ENCODE peak calls at places on chromosome 16, in ten cellular contexts. V is activated CD4-positive, alpha-beta T cell treated with anti-CD3 and anti-CD28 coated beads for 36 hours; Z is GDM1; W is HFF-Myc; I is lower lobe of right lung; U is lower leg skin; M is cardiac muscle cell; D is EH; N is stimulated activated naive CD8-positive, alpha-beta T cell treated with anti-CD3 and anti-CD28 coated beads, Interleukin-15, amount 100 ng/mL, for 72 hours; J is AG09319. K is an unnamed sample.

GRCh38 chr16:12257926-12258561 is 281.5 kb downstream of the SNX29 start:
- DNase-seq in V (no peak), Z (no peak), W (no peak), I (no peak), U (no peak), M (no peak), D (no peak), N (no peak), J (no peak), K (no peak)

GRCh38 chr16:2816751-2817495 is at the start of gene PRSS21:
- DNase-seq in V (peak), Z (no peak), W (no peak), I (peak), U (no peak), M (no peak), D (no peak), N (peak), J (no peak), K (peak)

GRCh38 chr16:71537643-71538042 is 11.4 kb downstream of the CHST4 start:
- DNase-seq in V (peak), Z (no peak), W (no peak), I (no peak), U (no peak), M (peak), D (peak), N (peak), J (no peak), K (peak)

GRCh38 chr16:69839798-69840409 is 77.8 kb downstream of the WWP2 start:
- DNase-seq in V (no peak), Z (no peak), W (no peak), I (no peak), U (no peak), M (no peak), D (no peak), N (no peak), J (no peak), K (no peak)

GRCh38 chr16:31485571-31485970 is 2.6 kb downstream of the SLC5A2 start:
- DNase-seq in V (no peak), Z (no peak), W (no peak), I (no peak), U (no peak), M (no peak), D (no peak), N (no peak), J (no peak), K (no peak)

GRCh38 chr16:80751167-80751566 is 53.2 kb downstream of the CDYL2 start:
- DNase-seq in V (no peak), Z (no peak), W (no peak), I (no peak), U (no peak), M (peak), D (peak), N (no peak), J (peak), K (no peak)

GRCh38 chr16:11347831-11348230 is 2.6 kb downstream of the RMI2 start:
- DNase-seq in V (no peak), Z (no peak), W (no peak), I (no peak), U (no peak), M (no peak), D (no peak), N (no peak), J (no peak), K (no peak)

GRCh38 chr16:11916524-11917285 is 949 bp upstream of the GSPT1 start:
- DNase-seq in V (no peak), Z (no peak), W (no peak), I (no peak), U (no peak), M (peak), D (peak), N (no peak), J (no peak), K (no peak)

GRCh38 chr16:85554791-85555548 is 58.2 kb upstream of the GSE1 start:
- DNase-seq in V (peak), Z (peak), W (no peak), I (peak), U (peak), M (peak), D (peak), N (peak), J (no peak), K (peak)